ENCODE peak calls at places on chromosome 1, in six cellular contexts. T is HCEC 1CT, I is B cell, X is A549, F is T-cell, O is T-helper 1 cell. N is an unnamed sample.
A peak's percentile ranks its signal among the peaks of the same experiment; 100 is the strongest.

GRCh38 chr1:222136869-222137268 is 395.0 kb upstream of the DUSP10 start:
- DNase-seq in O (no peak), F (no peak), I (no peak), X (no peak), T (no peak), N (no peak)

GRCh38 chr1:83918688-83919285 is 80.1 kb downstream of the TTLL7 start:
- DNase-seq in T (no peak), X (no peak), O (no peak), I (no peak), F (no peak), N (no peak)

GRCh38 chr1:243413431-243414151 is 157.8 kb downstream of the SDCCAG8 start:
- DNase-seq in T (no peak), F (no peak), X (no peak), O (no peak), I (no peak), N (no peak)

GRCh38 chr1:23559985-23560755 is 869 bp upstream of the ID3 start:
- DNase-seq in X (no peak), F (no peak), O (no peak), I (no peak), T (no peak), N (no peak)

GRCh38 chr1:111628153-111628552 is 8.6 kb downstream of the RAP1A start:
- DNase-seq in T (no peak), F (no peak), I (no peak), O (no peak), X (no peak), N (no peak)

GRCh38 chr1:226223157-226223785 is at the start of gene MIXL1:
- DNase-seq in O (no peak), I (no peak), T (no peak), X (no peak), F (no peak), N (no peak)

GRCh38 chr1:59827055-59827643 is 12.4 kb downstream of the HOOK1 start:
- DNase-seq in I (no peak), T (no peak), O (no peak), F (no peak), X (no peak), N (no peak)

GRCh38 chr1:111234866-111235265 is 7.4 kb downstream of the CHI3L2 start:
- DNase-seq in T (peak; percentile 72), X (peak; percentile 11), F (no peak), O (no peak), I (no peak), N (no peak)

GRCh38 chr1:240312872-240313271 is 221.2 kb downstream of the FMN2 start:
- DNase-seq in X (peak; percentile 94), F (no peak), O (no peak), T (peak; percentile 99), I (no peak), N (no peak)

GRCh38 chr1:196403803-196404690 is 204.2 kb downstream of the KCNT2 start:
- DNase-seq in I (no peak), X (no peak), F (no peak), T (no peak), O (no peak), N (no peak)